ENCODE peak calls at places on chromosomes 6 and 20, in five cellular contexts. B is H1; V is GM18507; W is LoVo; G is activated CD4-positive, CD25-positive, alpha-beta regulatory T cell treated with anti-CD3 and anti-CD28 coated beads, Interleukin-2, amount 50 U/mL, for 72 hours. I is an unnamed sample.

GRCh38 chr6:11263185-11263817 is 30.8 kb upstream of the NEDD9 start:
- DNase-seq in B (no peak), V (no peak), W (peak; percentile 31), G (no peak), I (peak; percentile 26)

GRCh38 chr20:34493646-34494045 is 22.6 kb upstream of the DYNLRB1 start:
- DNase-seq in B (no peak), V (no peak), W (no peak), G (no peak), I (no peak)

GRCh38 chr6:1665214-1665613 is 55.5 kb downstream of the FOXC1 start:
- DNase-seq in B (no peak), V (peak; percentile 40), W (no peak), G (no peak), I (no peak)

GRCh38 chr6:36336779-36337194 is at the start of gene BNIP5:
- DNase-seq in B (no peak), V (no peak), W (peak; percentile 61), G (no peak), I (no peak)

GRCh38 chr6:127520061-127520460 is 926 bp upstream of the MTCL3 start:
- DNase-seq in B (no peak), V (no peak), W (no peak), G (no peak), I (no peak)

GRCh38 chr6:13367396-13367795 is 39.1 kb upstream of the TBC1D7 start:
- DNase-seq in B (no peak), V (no peak), W (no peak), G (no peak), I (no peak)

GRCh38 chr20:48295445-48295903 is 510.2 kb upstream of the SULF2 start:
- DNase-seq in B (no peak), V (no peak), W (peak; percentile 66), G (no peak), I (no peak)

GRCh38 chr6:38599966-38600550 is 39.7 kb downstream of the BTBD9 start:
- DNase-seq in B (no peak), V (no peak), W (no peak), G (no peak), I (no peak)

GRCh38 chr20:13250242-13250641 is 29.2 kb downstream of the ISM1 start:
- DNase-seq in B (no peak), V (no peak), W (no peak), G (no peak), I (no peak)

GRCh38 chr20:19750207-19750606 is 7.9 kb upstream of the RIN2 start:
- DNase-seq in B (no peak), V (no peak), W (no peak), G (no peak), I (no peak)

GRCh38 chr6:148999921-149000589 is 253.2 kb downstream of the UST start:
- DNase-seq in B (peak; percentile 7), V (no peak), W (no peak), G (no peak), I (no peak)

GRCh38 chr6:105859441-105859840 is 226.7 kb upstream of the PRDM1 start:
- DNase-seq in B (no peak), V (no peak), W (no peak), G (no peak), I (no peak)

GRCh38 chr6:31578461-31579118 is 3.2 kb downstream of the TNF start:
- DNase-seq in B (no peak), V (no peak), W (no peak), G (no peak), I (no peak)

GRCh38 chr6:161137839-161138544 is 135.9 kb downstream of the AGPAT4 start:
- DNase-seq in B (no peak), V (no peak), W (no peak), G (no peak), I (no peak)

GRCh38 chr20:20368414-20369352 is 779 bp downstream of the INSM1 start:
- DNase-seq in B (peak; percentile 72), V (no peak), W (no peak), G (no peak), I (no peak)

GRCh38 chr20:23249541-23249940 is 101.0 kb upstream of the NXT1 start:
- DNase-seq in B (no peak), V (no peak), W (no peak), G (no peak), I (no peak)

GRCh38 chr20:52905235-52905634 is 66.9 kb upstream of the TSHZ2 start:
- DNase-seq in B (no peak), V (no peak), W (no peak), G (no peak), I (no peak)

GRCh38 chr6:89475634-89476033 is 42.7 kb downstream of the ANKRD6 start:
- DNase-seq in B (no peak), V (no peak), W (peak; percentile 1), G (no peak), I (no peak)

GRCh38 chr6:110529907-110530306 is 53.5 kb upstream of the SLC22A16 start:
- DNase-seq in B (no peak), V (no peak), W (no peak), G (no peak), I (no peak)

GRCh38 chr6:81753709-81754678 is 1.5 kb upstream of the TENT5A start:
- DNase-seq in B (peak; percentile 87), V (no peak), W (peak; percentile 57), G (peak; percentile 84), I (peak; percentile 63)

GRCh38 chr6:23659125-23659524 is 466.9 kb upstream of the NRSN1 start:
- DNase-seq in B (no peak), V (no peak), W (peak; percentile 17), G (no peak), I (peak; percentile 21)

GRCh38 chr20:11993886-11994466 is 76.3 kb downstream of the BTBD3 start:
- DNase-seq in B (no peak), V (no peak), W (no peak), G (no peak), I (no peak)

GRCh38 chr6:135195045-135195444 is 13.9 kb downstream of the MYB start:
- DNase-seq in B (no peak), V (no peak), W (no peak), G (no peak), I (no peak)

GRCh38 chr6:219641-220198 is 72.6 kb upstream of the DUSP22 start:
- DNase-seq in B (no peak), V (no peak), W (no peak), G (no peak), I (no peak)